ENCODE peak calls at places on chromosomes 2 and 18, in five cellular contexts. V is OCI-LY7, G is psoas muscle, J is fibroblast of lung, Y is GM06990. E is an unnamed sample.

GRCh38 chr2:157068225-157068624 is 189.3 kb upstream of the GALNT5 start:
- DNase-seq in V (no peak), G (no peak), J (no peak), Y (no peak), E (no peak)

GRCh38 chr2:25481381-25482310 is 139.9 kb upstream of the DNMT3A start:
- DNase-seq in V (no peak), G (no peak), J (peak), Y (no peak), E (no peak)

GRCh38 chr2:235577404-235578330 is 83.8 kb downstream of the AGAP1 start:
- DNase-seq in V (no peak), G (no peak), J (peak), Y (no peak), E (no peak)

GRCh38 chr18:11268691-11269686 is 119.6 kb upstream of the PIEZO2 start:
- DNase-seq in V (no peak), G (no peak), J (peak), Y (no peak), E (peak)

GRCh38 chr2:17757321-17757720 is 3.4 kb downstream of the GEN1 start:
- DNase-seq in V (no peak), G (no peak), J (peak), Y (no peak), E (no peak)

GRCh38 chr2:80102026-80102425 is 202.5 kb downstream of the LRRTM1 start:
- DNase-seq in V (no peak), G (no peak), J (peak), Y (no peak), E (no peak)

GRCh38 chr2:851078-851477 is 99.6 kb upstream of the SNTG2 start:
- DNase-seq in V (no peak), G (no peak), J (no peak), Y (no peak), E (no peak)

GRCh38 chr2:143686585-143687164 is 557.5 kb downstream of the ARHGAP15 start:
- DNase-seq in V (peak), G (no peak), J (peak), Y (no peak), E (no peak)

GRCh38 chr18:3211236-3211992 is 8.4 kb downstream of the MYOM1 start:
- DNase-seq in V (no peak), G (no peak), J (peak), Y (no peak), E (no peak)
- H3K4me3 ChIP-seq in V (no peak), G (peak), J (no peak), Y (no peak), E (no peak)

GRCh38 chr2:195092341-195092740 is 564.7 kb upstream of the SLC39A10 start:
- DNase-seq in V (no peak), G (no peak), J (no peak), Y (no peak), E (no peak)
- TF ChIP-seq CTCF in V (no peak), G (no peak), J (no peak), Y (no peak), E (no peak)

GRCh38 chr2:233854241-233854981 is at the start of gene HJURP:
- DNase-seq in V (peak), G (peak), J (peak), Y (peak), E (peak)

GRCh38 chr2:233856184-233856583 is 1.8 kb upstream of the HJURP start:
- DNase-seq in V (peak), G (no peak), J (no peak), Y (no peak), E (no peak)

GRCh38 chr2:233853883-233854240 is 473 bp downstream of the HJURP start:
- DNase-seq in V (peak), G (no peak), J (no peak), Y (no peak), E (no peak)

GRCh38 chr2:233853353-233853752 is 982 bp downstream of the HJURP start:
- DNase-seq in V (no peak), G (no peak), J (no peak), Y (no peak), E (no peak)

DNA sequence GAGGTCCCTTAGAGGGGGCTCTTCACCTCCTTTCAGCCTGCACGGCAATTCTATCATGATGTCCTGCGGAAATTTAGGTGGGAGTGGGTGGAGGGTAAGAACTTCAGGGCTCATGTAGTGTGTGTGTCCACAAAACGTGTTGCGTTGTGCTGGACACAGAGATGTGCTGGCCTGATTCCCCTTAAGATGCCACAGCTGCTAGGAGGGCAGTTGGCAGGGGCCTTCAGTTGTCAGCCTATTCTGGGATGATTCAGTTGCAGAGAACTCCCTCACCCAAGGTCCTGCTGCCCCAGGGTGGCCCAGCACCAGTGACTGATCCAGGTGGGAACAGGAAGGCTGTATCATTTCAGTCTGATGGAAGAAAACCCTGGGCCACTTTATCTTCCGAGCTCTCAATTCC is 1.0 kb upstream of the HJURP start:
- DNase-seq in V (no peak), G (no peak), J (no peak), Y (no peak), E (no peak)
- H3K4me3 ChIP-seq in V (peak), G (peak), J (no peak), Y (no peak), E (no peak)

DNA sequence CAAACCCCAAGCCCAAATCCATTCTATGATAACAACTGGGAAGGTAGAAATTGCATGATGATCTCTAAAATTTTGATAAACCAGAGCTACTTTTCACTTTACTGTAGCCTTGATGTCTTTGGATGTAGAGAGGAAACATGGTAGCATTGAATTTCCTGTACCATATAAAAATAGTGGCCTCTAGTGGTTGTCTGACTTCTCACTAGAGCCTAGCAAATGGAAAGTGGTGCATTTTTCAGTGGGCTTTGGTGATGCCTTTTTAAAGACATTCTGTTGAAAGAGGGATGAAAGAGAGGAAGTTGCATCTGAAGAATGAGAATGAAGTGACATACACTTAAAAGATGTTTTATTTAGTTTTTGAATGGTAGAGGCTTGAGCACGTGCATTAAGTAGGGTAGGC is 662.2 kb downstream of the XIRP2 start:
- DNase-seq in V (peak), G (no peak), J (peak), Y (no peak), E (no peak)
- TF ChIP-seq CTCF in V (peak), G (peak), J (peak), Y (peak), E (no peak)

E was measured in adrenal gland.